ENCODE peak calls at places on chromosome 2, in five cellular contexts. One of them, this sample, is unnamed.

GRCh38 chr2:190535119-190535439 is 557 bp upstream of the NEMP2 start:
- DNase-seq in CD8-positive, alpha-beta T cell: no peak
- DNase-seq in GM12891: no peak
- DNase-seq in left colon: no peak
- DNase-seq in fibroblast of pulmonary artery: no peak
- DNase-seq in this sample: no peak

GRCh38 chr2:66573866-66574265 is 138.9 kb downstream of the MEIS1 start:
- DNase-seq in GM12891: no peak
- DNase-seq in fibroblast of pulmonary artery: no peak
- DNase-seq in CD8-positive, alpha-beta T cell: no peak
- DNase-seq in left colon: no peak
- DNase-seq in this sample: no peak

GRCh38 chr2:10331033-10331701 is 28.5 kb downstream of the HPCAL1 start:
- DNase-seq in CD8-positive, alpha-beta T cell: peak; percentile 45
- DNase-seq in fibroblast of pulmonary artery: peak; percentile 44
- DNase-seq in left colon: peak; percentile 79
- DNase-seq in GM12891: peak; percentile 57
- DNase-seq in this sample: peak; percentile 64

GRCh38 chr2:189534854-189535253 is 45.7 kb downstream of the SLC40A1 start:
- DNase-seq in fibroblast of pulmonary artery: peak; percentile 57
- DNase-seq in left colon: no peak
- DNase-seq in CD8-positive, alpha-beta T cell: no peak
- DNase-seq in GM12891: no peak
- DNase-seq in this sample: no peak

GRCh38 chr2:20635096-20635475 is 15.8 kb downstream of the HS1BP3 start:
- DNase-seq in GM12891: no peak
- DNase-seq in CD8-positive, alpha-beta T cell: no peak
- DNase-seq in left colon: no peak
- DNase-seq in fibroblast of pulmonary artery: no peak
- DNase-seq in this sample: no peak

GRCh38 chr2:99706734-99707133 is 216.9 kb upstream of the REV1 start:
- DNase-seq in left colon: no peak
- DNase-seq in fibroblast of pulmonary artery: no peak
- DNase-seq in CD8-positive, alpha-beta T cell: no peak
- DNase-seq in GM12891: no peak
- DNase-seq in this sample: no peak

GRCh38 chr2:182636694-182637093 is 79.4 kb upstream of the DNAJC10 start:
- DNase-seq in fibroblast of pulmonary artery: no peak
- DNase-seq in left colon: no peak
- DNase-seq in CD8-positive, alpha-beta T cell: no peak
- DNase-seq in GM12891: no peak
- DNase-seq in this sample: no peak

GRCh38 chr2:37798315-37799005 is 126.6 kb upstream of the RMDN2 start:
- DNase-seq in fibroblast of pulmonary artery: no peak
- DNase-seq in CD8-positive, alpha-beta T cell: no peak
- DNase-seq in GM12891: no peak
- DNase-seq in left colon: no peak
- DNase-seq in this sample: no peak

GRCh38 chr2:62118160-62118559 is 77.8 kb upstream of the B3GNT2 start:
- DNase-seq in left colon: no peak
- DNase-seq in GM12891: no peak
- DNase-seq in fibroblast of pulmonary artery: peak; percentile 45
- DNase-seq in CD8-positive, alpha-beta T cell: no peak
- DNase-seq in this sample: no peak

GRCh38 chr2:108288534-108289106 is at the start of gene SULT1C2:
- DNase-seq in GM12891: no peak
- DNase-seq in left colon: peak; percentile 38
- DNase-seq in fibroblast of pulmonary artery: no peak
- DNase-seq in CD8-positive, alpha-beta T cell: no peak
- DNase-seq in this sample: no peak